ENCODE peak calls at places on chromosomes 6 and 20, in six cellular contexts. I is K562, T is GM12878, U is GM12891, H is H1, S is HepG2. O is an unnamed sample.

GRCh38 chr6:11224252-11224965 is 8.1 kb downstream of the NEDD9 start:
- DNase-seq in I (no peak), T (peak), U (no peak), H (no peak), S (no peak), O (no peak)

GRCh38 chr6:144931172-144932035 is 646.3 kb downstream of the UTRN start:
- DNase-seq in I (no peak), T (no peak), U (no peak), H (peak), S (peak), O (no peak)

GRCh38 chr6:34341481-34341971 is 50.9 kb downstream of the NUDT3 start:
- DNase-seq in I (no peak), T (no peak), U (no peak), H (no peak), S (no peak), O (no peak)

GRCh38 chr6:155448823-155449789 is 6.5 kb downstream of the NOX3 start:
- DNase-seq in I (no peak), T (no peak), U (no peak), H (no peak), S (no peak), O (no peak)

GRCh38 chr20:50670126-50670862 is 21.0 kb downstream of the RIPOR3 start:
- DNase-seq in I (no peak), T (no peak), U (no peak), H (no peak), S (peak), O (no peak)

GRCh38 chr6:37897321-37897720 is 77.8 kb downstream of the ZFAND3 start:
- DNase-seq in I (peak), T (no peak), U (no peak), H (no peak), S (no peak), O (no peak)

GRCh38 chr6:161443868-161444267 is 170.0 kb upstream of the AGPAT4 start:
- DNase-seq in I (no peak), T (no peak), U (no peak), H (peak), S (no peak), O (no peak)

GRCh38 chr6:37668251-37668650 is 29.4 kb downstream of the MDGA1 start:
- DNase-seq in I (no peak), T (no peak), U (no peak), H (no peak), S (peak), O (no peak)

GRCh38 chr6:7034055-7034454 is 73.7 kb upstream of the RREB1 start:
- DNase-seq in I (no peak), T (no peak), U (no peak), H (no peak), S (no peak), O (no peak)
- TF ChIP-seq TAF1 in I (no peak), T (no peak), U (no peak), H (no peak), S (no peak), O (no peak)

GRCh38 chr20:18790787-18791186 is 22.8 kb upstream of the SCP2D1 start:
- DNase-seq in I (no peak), T (no peak), U (no peak), H (no peak), S (no peak), O (no peak)

GRCh38 chr20:18794428-18794787 is 19.2 kb upstream of the SCP2D1 start:
- DNase-seq in I (no peak), T (no peak), U (no peak), H (no peak), S (no peak), O (no peak)

GRCh38 chr20:18796282-18796833 is 17.2 kb upstream of the SCP2D1 start:
- DNase-seq in I (no peak), T (no peak), U (no peak), H (no peak), S (no peak), O (no peak)

GRCh38 chr20:18795366-18795765 is 18.2 kb upstream of the SCP2D1 start:
- DNase-seq in I (no peak), T (no peak), U (no peak), H (no peak), S (no peak), O (no peak)

GRCh38 chr20:18793625-18794427 is 19.8 kb upstream of the SCP2D1 start:
- DNase-seq in I (peak), T (peak), U (peak), H (peak), S (peak), O (peak)
- TF ChIP-seq POLR2A in I (peak), T (peak), U (peak), H (peak), S (peak), O (peak)

GRCh38 chr6:109515781-109516409 is 32.9 kb upstream of the ZBTB24 start:
- DNase-seq in I (no peak), T (no peak), U (no peak), H (no peak), S (no peak), O (no peak)

GRCh38 chr6:109524129-109524528 is 41.1 kb upstream of the ZBTB24 start:
- DNase-seq in I (no peak), T (no peak), U (no peak), H (no peak), S (no peak), O (no peak)

GRCh38 chr6:109523478-109523877 is 40.5 kb upstream of the ZBTB24 start:
- DNase-seq in I (no peak), T (no peak), U (no peak), H (no peak), S (no peak), O (no peak)

GRCh38 chr6:109516929-109517328 is 33.9 kb upstream of the ZBTB24 start:
- DNase-seq in I (no peak), T (no peak), U (no peak), H (no peak), S (no peak), O (no peak)

DNA sequence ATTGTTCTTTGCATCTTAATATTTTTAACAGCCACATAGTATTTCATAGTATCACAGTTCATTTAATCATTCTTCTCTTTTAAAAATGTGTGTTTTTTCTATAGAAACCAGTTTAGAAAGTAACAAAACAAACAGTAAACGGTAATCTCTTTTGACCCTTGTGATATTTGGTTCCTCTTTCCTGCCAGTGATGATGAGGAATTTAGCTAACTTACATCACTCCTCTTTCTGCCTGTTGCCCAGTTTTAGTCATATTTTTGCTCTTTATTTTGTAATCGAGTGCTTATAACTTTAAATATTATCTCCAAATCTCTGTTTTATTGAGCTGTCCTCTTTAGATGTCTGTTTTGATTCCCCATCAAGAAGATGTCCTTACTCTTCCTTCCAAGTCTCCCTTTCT is 38.1 kb upstream of the ZBTB24 start:
- DNase-seq in I (no peak), T (no peak), U (no peak), H (no peak), S (no peak), O (no peak)
- TF ChIP-seq TAF1 in I (no peak), T (no peak), U (no peak), H (no peak), S (no peak), O (no peak)

DNA sequence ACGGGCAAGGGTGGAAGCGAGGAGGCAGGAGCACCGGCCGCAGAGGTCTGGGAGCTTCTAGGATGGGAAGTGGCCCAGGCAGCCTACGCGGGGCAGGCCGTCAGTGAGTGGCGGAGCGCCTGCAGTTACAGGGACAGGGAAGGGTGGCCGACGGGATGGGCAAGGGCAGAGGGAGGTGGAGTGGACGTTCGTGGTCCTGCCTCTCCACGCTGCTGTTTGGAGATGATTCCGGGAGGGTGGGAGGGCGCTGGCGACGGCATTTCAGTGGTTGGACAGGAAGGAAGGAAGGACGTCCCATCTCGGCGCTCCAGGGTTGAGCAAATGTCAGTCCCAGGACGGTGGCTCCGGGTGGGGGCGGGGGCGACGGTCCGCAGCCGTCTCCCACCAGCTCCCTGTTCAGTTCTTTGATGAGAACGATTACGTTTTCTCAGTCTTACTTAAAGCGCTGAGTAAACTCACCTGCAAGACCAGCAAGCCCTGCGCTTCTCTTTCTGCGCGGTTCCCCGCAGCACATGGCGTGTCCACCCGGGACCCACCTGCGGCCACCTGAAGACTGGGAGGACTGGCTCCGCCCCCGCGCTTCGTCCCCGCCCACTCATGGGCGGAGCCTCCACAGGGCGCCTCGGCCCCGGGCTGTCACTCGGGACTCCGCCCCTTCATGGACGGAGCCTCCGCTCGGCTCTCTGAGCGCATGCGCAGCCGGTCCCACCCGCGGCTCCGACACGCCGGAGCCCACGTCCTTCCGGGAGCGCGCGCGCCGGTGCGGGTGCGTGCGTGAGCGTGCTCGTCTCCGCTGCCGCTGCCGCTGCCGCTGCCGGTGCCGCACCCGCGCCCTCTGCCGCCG is at the start of gene DNAJC5:
- DNase-seq in I (peak), T (peak), U (peak), H (peak), S (peak), O (peak)
- TF ChIP-seq POLR2A in I (no peak), T (peak), U (no peak), H (no peak), S (peak), O (no peak)

GRCh38 chr6:79711167-79711566 is 80.0 kb downstream of the SH3BGRL2 start:
- DNase-seq in I (no peak), T (no peak), U (no peak), H (no peak), S (no peak), O (no peak)

GRCh38 chr6:79712144-79712543 is 81.0 kb downstream of the SH3BGRL2 start:
- DNase-seq in I (no peak), T (no peak), U (no peak), H (no peak), S (no peak), O (no peak)

GRCh38 chr6:79710127-79710526 is 79.0 kb downstream of the SH3BGRL2 start:
- DNase-seq in I (no peak), T (no peak), U (no peak), H (no peak), S (no peak), O (no peak)

GRCh38 chr6:79712616-79713015 is 81.5 kb downstream of the SH3BGRL2 start:
- DNase-seq in I (no peak), T (no peak), U (no peak), H (no peak), S (no peak), O (no peak)

DNA sequence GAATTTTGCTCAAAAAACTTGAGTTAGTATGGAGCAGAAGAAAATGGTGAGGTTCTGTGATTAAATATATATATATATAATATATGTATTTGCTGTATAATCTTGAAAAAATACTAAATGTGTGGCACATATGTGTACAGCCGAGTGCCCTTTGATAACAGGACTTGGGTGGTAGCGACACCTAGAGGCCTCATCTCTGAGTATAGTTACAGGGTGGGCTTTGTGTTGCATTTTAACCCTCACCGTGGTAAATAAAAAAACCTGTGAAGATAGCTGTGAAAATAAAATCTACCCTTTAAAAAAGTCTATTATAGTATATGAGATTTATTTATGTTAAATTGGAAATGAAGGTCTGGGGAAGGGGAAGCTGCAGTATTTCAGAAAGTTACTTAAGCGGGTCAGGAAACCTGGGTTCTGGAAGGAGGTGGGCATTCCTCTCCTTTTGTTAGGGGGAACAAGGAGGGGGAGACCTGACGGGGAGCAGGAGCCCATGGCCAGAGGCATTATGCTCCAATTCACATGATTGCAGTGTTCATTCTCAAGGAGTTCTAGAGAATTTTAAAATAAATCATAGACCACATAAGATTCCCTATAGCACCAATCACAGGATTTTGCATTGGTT is 82.7 kb downstream of the SH3BGRL2 start:
- DNase-seq in I (peak), T (no peak), U (no peak), H (peak), S (peak), O (no peak)
- TF ChIP-seq TAF1 in I (no peak), T (no peak), U (no peak), H (no peak), S (no peak), O (no peak)

DNA sequence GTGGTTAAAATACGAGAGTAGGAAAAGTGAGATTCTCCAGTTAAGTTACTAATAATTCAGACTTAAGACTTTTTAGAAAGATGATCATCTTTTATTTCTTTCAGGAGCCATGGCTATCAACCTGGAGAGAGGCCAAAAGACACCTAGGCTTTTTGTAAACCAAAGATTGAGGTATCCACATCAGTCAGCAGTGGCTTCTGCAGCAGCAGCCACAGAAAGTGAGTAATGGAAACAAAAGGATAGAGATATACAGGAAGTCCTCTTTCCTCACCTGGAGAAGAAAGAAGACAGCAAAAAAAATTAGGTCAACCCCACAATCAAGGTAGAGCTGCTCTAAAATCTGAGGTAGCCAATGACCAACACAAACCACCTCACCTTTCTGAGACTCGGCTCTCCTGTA is 22.7 kb upstream of the TRIM39 start:
- DNase-seq in I (no peak), T (no peak), U (no peak), H (no peak), S (no peak), O (no peak)
- TF ChIP-seq POLR2A in I (no peak), T (no peak), U (no peak), H (no peak), S (no peak), O (no peak)

GRCh38 chr20:7174554-7174953 is 407.1 kb downstream of the BMP2 start:
- DNase-seq in I (no peak), T (no peak), U (no peak), H (no peak), S (no peak), O (no peak)

GRCh38 chr20:7171911-7172310 is 404.4 kb downstream of the BMP2 start:
- DNase-seq in I (no peak), T (no peak), U (no peak), H (no peak), S (no peak), O (no peak)
- TF ChIP-seq TAF1 in I (no peak), T (no peak), U (no peak), H (no peak), S (no peak), O (no peak)